ENCODE peak calls at places on chromosomes 3 and 15, in seven cellular contexts. E is heart left ventricle, D is LNCaP clone FGC, J is lower lobe of right lung, U is bronchial epithelial cell, M is fibroblast of pulmonary artery, O is foreskin fibroblast. W is an unnamed sample.

GRCh38 chr3:8767181-8767666 is 2.2 kb downstream of the OXTR start:
- DNase-seq in M (no peak), J (no peak), U (no peak), O (no peak), D (no peak), E (no peak), W (no peak)

GRCh38 chr3:65843732-65844131 is 195.0 kb downstream of the MAGI1 start:
- DNase-seq in M (no peak), J (no peak), U (no peak), E (no peak), O (no peak), D (no peak), W (no peak)

GRCh38 chr3:187669675-187670504 is at the start of gene SST:
- DNase-seq in O (peak), J (peak), U (peak), M (peak), D (peak), E (peak), W (peak)

GRCh38 chr3:33954956-33955355 is 156.5 kb downstream of the PDCD6IP start:
- DNase-seq in O (no peak), D (no peak), E (no peak), M (no peak), J (no peak), U (no peak), W (peak)

GRCh38 chr3:138230525-138230924 is 43.4 kb downstream of the ARMC8 start:
- DNase-seq in E (no peak), U (peak), J (no peak), M (no peak), D (no peak), O (no peak), W (peak)

GRCh38 chr15:80609111-80609510 is 86.0 kb upstream of the ABHD17C start:
- DNase-seq in E (no peak), M (peak), D (no peak), U (no peak), J (no peak), O (no peak), W (no peak)

GRCh38 chr3:169367016-169367415 is 296.5 kb downstream of the MECOM start:
- DNase-seq in E (no peak), J (no peak), D (no peak), M (no peak), U (no peak), O (no peak), W (no peak)

GRCh38 chr15:57327985-57328471 is 48.3 kb upstream of the CGNL1 start:
- DNase-seq in D (no peak), U (no peak), J (no peak), E (no peak), O (peak), M (peak), W (peak)

GRCh38 chr3:74048686-74049085 is 423.9 kb upstream of the PDZRN3 start:
- DNase-seq in O (peak), J (no peak), D (peak), U (no peak), E (no peak), M (no peak), W (no peak)

GRCh38 chr3:88589131-88589530 is 439.4 kb downstream of the C3orf38 start:
- DNase-seq in D (no peak), U (no peak), E (no peak), J (no peak), M (no peak), O (no peak), W (no peak)

GRCh38 chr3:134535186-134535974 is 49.5 kb downstream of the CEP63 start:
- DNase-seq in E (no peak), D (no peak), M (no peak), O (no peak), J (no peak), U (no peak), W (no peak)

GRCh38 chr15:48385031-48385430 is 53.8 kb downstream of the DUT start:
- DNase-seq in J (no peak), U (no peak), E (no peak), O (no peak), M (no peak), D (no peak), W (no peak)

GRCh38 chr15:68372291-68372811 is 59.6 kb downstream of the ITGA11 start:
- DNase-seq in J (no peak), E (peak), D (no peak), M (peak), U (peak), O (no peak), W (peak)

GRCh38 chr3:169668957-169669681 is 5.6 kb upstream of the MECOM start:
- DNase-seq in J (peak), U (peak), E (peak), D (no peak), M (peak), O (peak), W (peak)

GRCh38 chr15:59166156-59166555 is 40.5 kb upstream of the LDHAL6B start:
- DNase-seq in U (peak), O (peak), D (no peak), E (no peak), J (no peak), M (peak), W (peak)

GRCh38 chr15:57323806-57324589 is 52.3 kb upstream of the CGNL1 start:
- DNase-seq in M (no peak), E (no peak), O (no peak), J (no peak), D (peak), U (peak), W (peak)

GRCh38 chr3:9214599-9214998 is 34.8 kb downstream of the SRGAP3 start:
- DNase-seq in E (no peak), M (peak), U (peak), D (no peak), J (no peak), O (peak), W (peak)

GRCh38 chr15:65194826-65195541 is 9.8 kb upstream of the CLPX start:
- DNase-seq in O (no peak), U (no peak), E (no peak), D (no peak), M (no peak), J (no peak), W (peak)

GRCh38 chr15:26866298-26867198 is at the start of gene GABRA5:
- DNase-seq in D (no peak), J (no peak), O (no peak), M (peak), E (peak), U (no peak), W (no peak)

GRCh38 chr3:47781326-47781684 is 388 bp downstream of the SMARCC1 start:
- DNase-seq in D (no peak), M (peak), E (peak), J (peak), U (no peak), O (peak), W (peak)

GRCh38 chr3:179015551-179016020 is 56.0 kb downstream of the ZMAT3 start:
- DNase-seq in U (peak), J (no peak), M (peak), O (peak), E (no peak), D (peak), W (peak)

GRCh38 chr3:67609709-67610108 is 44.7 kb downstream of the SUCLG2 start:
- DNase-seq in D (no peak), M (peak), O (no peak), J (no peak), U (no peak), E (no peak), W (no peak)

GRCh38 chr3:152858170-152858800 is 23.4 kb downstream of the P2RY1 start:
- DNase-seq in J (no peak), O (no peak), U (no peak), M (no peak), D (peak), E (no peak), W (no peak)

GRCh38 chr3:55828712-55829111 is 341.6 kb upstream of the WNT5A start:
- DNase-seq in M (no peak), E (no peak), D (no peak), J (no peak), O (peak), U (peak), W (no peak)

GRCh38 chr3:185558395-185558794 is 6.0 kb upstream of the LIPH start:
- DNase-seq in U (peak), J (peak), E (no peak), M (no peak), D (peak), O (no peak), W (no peak)

GRCh38 chr3:197801801-197802504 is 10.9 kb downstream of the LRCH3 start:
- DNase-seq in O (peak), M (peak), E (no peak), U (peak), J (no peak), D (no peak), W (peak)

GRCh38 chr3:146834917-146835316 is 229.8 kb upstream of the PLSCR5 start:
- DNase-seq in U (no peak), O (no peak), J (no peak), D (peak), E (no peak), M (peak), W (peak)

GRCh38 chr3:168620854-168621253 is 525.1 kb upstream of the GOLIM4 start:
- DNase-seq in E (no peak), U (peak), M (peak), D (no peak), O (no peak), J (no peak), W (peak)

GRCh38 chr3:179921500-179921899 is 115.2 kb downstream of the PEX5L start:
- DNase-seq in E (no peak), U (no peak), M (no peak), O (no peak), J (no peak), D (no peak), W (no peak)

GRCh38 chr3:52326976-52327375 is 10.9 kb downstream of the DNAH1 start:
- DNase-seq in O (no peak), J (no peak), M (no peak), E (peak), D (no peak), U (no peak), W (no peak)

GRCh38 chr3:38165722-38166387 is 518 bp downstream of the OXSR1 start:
- DNase-seq in J (peak), U (no peak), E (peak), M (no peak), O (peak), D (no peak), W (peak)

GRCh38 chr15:97177135-97177704 is 783.3 kb upstream of the ARRDC4 start:
- DNase-seq in J (no peak), M (peak), O (no peak), E (no peak), D (no peak), U (no peak), W (no peak)

GRCh38 chr3:192395506-192395905 is 331.8 kb downstream of the FGF12 start:
- DNase-seq in D (no peak), J (no peak), E (no peak), M (no peak), O (no peak), U (no peak), W (no peak)

GRCh38 chr3:157130138-157130880 is 29.6 kb downstream of the CCNL1 start:
- DNase-seq in D (no peak), E (peak), M (peak), O (peak), U (peak), J (peak), W (peak)

GRCh38 chr15:51195459-51195858 is 100.8 kb upstream of the TNFAIP8L3 start:
- DNase-seq in E (no peak), M (peak), O (peak), D (no peak), J (no peak), U (no peak), W (peak)

GRCh38 chr3:49020335-49021212 is 1.3 kb upstream of the NDUFAF3 start:
- DNase-seq in U (no peak), O (no peak), D (no peak), E (peak), M (no peak), J (peak), W (no peak)

GRCh38 chr3:53211704-53212702 is 43.8 kb downstream of the TKT start:
- DNase-seq in J (peak), O (no peak), M (no peak), U (peak), E (no peak), D (no peak), W (no peak)

DNA sequence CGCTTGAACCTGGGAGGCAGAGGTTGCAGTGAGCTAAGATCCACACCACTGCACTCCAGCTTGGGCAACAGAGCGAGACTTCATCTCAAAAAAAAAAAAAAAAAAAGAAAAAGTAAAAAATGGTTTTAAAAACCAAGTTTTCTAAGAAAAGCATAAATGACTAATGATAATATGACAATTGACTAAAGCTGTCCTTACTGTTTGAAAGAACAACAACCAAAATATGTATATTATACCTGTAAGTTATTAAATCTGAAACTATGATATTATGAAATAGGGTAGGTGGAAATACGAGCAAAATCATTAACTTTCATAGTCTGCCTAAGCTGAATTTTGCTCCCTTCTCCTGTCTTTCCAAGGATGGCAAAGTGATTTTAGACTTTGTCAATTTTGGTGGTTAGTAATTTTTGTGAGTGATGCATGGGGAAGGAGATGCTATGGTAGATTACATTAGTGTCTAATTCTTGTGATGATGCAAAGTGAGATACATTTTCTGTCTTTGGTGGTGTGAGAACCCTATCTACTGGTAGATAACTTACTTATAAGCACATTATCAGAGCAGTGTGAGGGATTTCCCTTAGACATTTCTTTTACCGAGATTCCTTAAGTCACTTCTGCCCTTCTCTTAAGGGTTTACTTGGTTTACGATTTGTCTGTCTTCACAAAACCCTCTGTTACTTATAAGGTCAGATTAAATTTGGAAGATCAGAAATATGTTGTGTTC is 10.6 kb upstream of the CHD2 start:
- DNase-seq in U (no peak), J (no peak), E (no peak), D (no peak), O (no peak), M (no peak), W (no peak)
- H3K4me3 ChIP-seq in U (no peak), J (no peak), E (no peak), D (no peak), O (no peak), M (no peak), W (no peak)

DNA sequence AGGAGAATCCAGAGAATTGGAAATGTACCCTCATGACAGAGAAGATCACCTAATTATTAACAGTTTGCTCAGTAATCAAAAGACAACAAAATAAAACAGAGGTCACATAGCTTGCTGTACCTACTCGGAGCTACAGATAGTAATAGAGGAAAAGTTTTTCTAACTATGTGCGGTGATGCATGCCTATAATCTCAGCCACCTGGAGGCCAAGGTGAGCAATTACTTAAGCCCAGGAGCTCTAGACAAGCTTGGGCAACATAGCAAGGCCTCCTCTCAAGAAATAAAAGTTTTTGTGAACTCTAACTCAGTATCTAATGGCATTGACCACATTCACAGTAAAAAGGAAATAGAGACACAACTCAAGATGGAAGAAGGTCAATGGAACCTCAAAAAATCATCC is 243.6 kb downstream of the ATP8B4 start:
- DNase-seq in O (no peak), J (no peak), M (no peak), E (no peak), U (no peak), D (no peak), W (no peak)
- TF ChIP-seq CTCF in O (no peak), J (no peak), M (no peak), E (no peak), U (peak), D (peak), W (peak)

GRCh38 chr15:40162552-40162951 is 1.7 kb downstream of the BUB1B start:
- DNase-seq in J (no peak), D (no peak), O (no peak), U (no peak), E (no peak), M (no peak), W (no peak)
- H3K4me3 ChIP-seq in J (no peak), D (peak), O (peak), U (no peak), E (no peak), M (peak), W (peak)

GRCh38 chr15:29364429-29365078 is 94.9 kb upstream of the NSMCE3 start:
- DNase-seq in M (peak), U (peak), D (no peak), E (no peak), J (no peak), O (peak), W (peak)
- TF ChIP-seq CTCF in M (peak), U (no peak), D (peak), E (peak), J (no peak), O (no peak), W (no peak)

GRCh38 chr15:76360416-76360815 is 23.8 kb downstream of the ISL2 start:
- DNase-seq in E (no peak), J (no peak), O (no peak), D (no peak), M (no peak), U (no peak), W (no peak)
- H3K4me3 ChIP-seq in E (no peak), J (no peak), O (no peak), D (no peak), M (no peak), U (no peak), W (no peak)

GRCh38 chr3:107117922-107118576 is 259.2 kb upstream of the CCDC54 start:
- DNase-seq in J (no peak), M (peak), U (peak), O (peak), E (peak), D (peak), W (peak)
- TF ChIP-seq CTCF in J (peak), M (peak), U (peak), O (peak), E (peak), D (peak), W (peak)

DNA sequence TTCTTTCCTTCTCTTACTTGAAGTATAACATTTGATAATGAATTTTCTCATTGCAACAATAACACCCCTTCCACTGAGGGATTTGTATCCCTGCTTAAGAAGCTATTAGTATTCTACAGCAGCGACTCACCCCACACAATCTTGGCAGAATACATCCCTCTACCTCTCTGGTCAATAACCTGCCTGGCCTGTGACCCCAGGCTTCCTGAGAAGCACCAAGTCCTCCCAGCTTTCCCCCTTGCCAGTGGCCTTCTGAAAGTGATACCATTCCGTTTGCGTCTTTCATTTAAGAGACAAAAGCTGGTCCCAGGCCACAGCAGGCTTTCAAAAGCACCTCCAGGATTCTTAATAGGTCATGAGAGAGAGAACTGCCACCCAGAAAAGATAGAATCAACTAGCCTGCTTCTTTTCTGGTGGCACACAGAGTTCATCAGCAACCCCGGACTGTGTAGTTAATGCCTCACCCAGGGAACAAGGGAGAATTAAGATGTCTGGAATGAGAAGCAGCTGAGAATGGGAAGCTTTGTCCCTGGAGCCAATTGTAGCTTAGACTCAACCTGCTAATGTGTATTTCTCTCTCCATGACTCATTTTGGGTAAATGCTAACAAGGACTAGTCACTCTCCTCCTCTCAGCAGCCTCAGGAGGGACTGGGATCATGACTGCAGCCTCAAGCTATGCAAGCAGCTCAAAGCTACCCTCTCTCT is 101.0 kb upstream of the CPNE4 start:
- DNase-seq in U (peak), O (peak), J (no peak), E (no peak), M (peak), D (no peak), W (peak)
- H3K4me3 ChIP-seq in U (peak), O (peak), J (no peak), E (no peak), M (no peak), D (no peak), W (peak)

GRCh38 chr15:28901987-28902745 is 16.4 kb downstream of the APBA2 start:
- DNase-seq in D (no peak), E (no peak), O (no peak), J (no peak), M (no peak), U (no peak), W (no peak)
- TF ChIP-seq CTCF in D (no peak), E (no peak), O (no peak), J (no peak), M (peak), U (no peak), W (peak)

DNA sequence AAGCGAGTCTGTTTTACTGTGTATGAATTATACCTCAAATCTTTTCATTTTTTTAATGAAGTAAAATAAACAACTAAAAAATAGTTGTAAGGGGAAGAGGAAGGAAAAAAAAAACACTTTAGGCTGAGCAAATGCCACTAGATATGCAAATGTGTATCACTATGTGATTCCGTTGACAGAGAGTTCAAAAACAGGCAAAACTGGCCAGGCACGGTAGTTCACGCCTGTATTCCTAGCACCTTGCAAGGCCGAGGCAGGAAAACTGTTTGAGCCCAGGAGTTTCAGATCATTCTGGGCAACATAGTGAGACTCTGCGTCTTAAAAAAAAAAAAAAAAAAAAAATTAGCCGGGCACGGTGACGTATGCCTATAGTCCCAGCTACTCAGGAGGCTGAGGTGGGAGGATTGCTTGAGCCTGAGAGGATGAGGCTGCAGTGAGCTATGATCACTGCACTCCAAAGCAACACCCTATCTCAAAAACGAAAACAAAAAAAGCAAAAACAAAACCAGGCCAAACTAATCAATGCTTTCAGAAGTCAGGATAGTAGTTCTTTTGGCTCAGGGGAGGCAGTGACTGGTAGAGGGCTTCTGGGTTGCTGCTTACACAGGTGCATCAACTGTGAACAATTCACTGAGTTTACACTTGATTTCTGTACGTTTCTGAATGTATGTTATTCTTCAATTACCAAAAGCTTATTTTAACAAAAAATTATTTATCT is 7.4 kb downstream of the PRC1 start:
- DNase-seq in E (no peak), J (no peak), O (no peak), U (no peak), D (peak), M (no peak), W (no peak)
- H3K4me3 ChIP-seq in E (no peak), J (no peak), O (no peak), U (no peak), D (peak), M (no peak), W (no peak)

GRCh38 chr15:94526071-94526689 is 294.8 kb downstream of the MCTP2 start:
- DNase-seq in D (no peak), E (no peak), U (peak), M (no peak), J (no peak), O (no peak), W (no peak)
- TF ChIP-seq CTCF in D (peak), E (peak), U (peak), M (no peak), J (peak), O (peak), W (no peak)